ENCODE peak calls at places on chromosomes 3 and 15, in five cellular contexts. C is IMR-90, B is neuronal stem cell, Q is mesenchymal stem cell, Z is H9. I is an unnamed sample.

GRCh38 chr3:50666801-50667200 is 7.9 kb upstream of the DOCK3 start:
- DNase-seq in Z (no peak), C (peak; percentile 7), B (no peak), Q (no peak), I (no peak)

GRCh38 chr3:151468284-151468917 is 7.5 kb upstream of the IGSF10 start:
- DNase-seq in B (peak; percentile 57), Q (peak; percentile 69), Z (peak; percentile 65), C (peak; percentile 62), I (peak; percentile 83)

GRCh38 chr3:134325106-134325705 is 49.0 kb downstream of the AMOTL2 start:
- DNase-seq in Q (no peak), B (no peak), C (no peak), Z (peak; percentile 27), I (no peak)

GRCh38 chr3:4748127-4748526 is 231.1 kb upstream of the BHLHE40 start:
- DNase-seq in C (no peak), Z (no peak), B (no peak), Q (no peak), I (no peak)

GRCh38 chr3:94062513-94063404 is at the start of the genes DHFR2 and NSUN3:
- DNase-seq in Z (peak; percentile 96), B (peak; percentile 95), C (peak; percentile 98), Q (peak; percentile 99), I (peak; percentile 99)

GRCh38 chr15:36024066-36024465 is 478.1 kb upstream of the DPH6 start:
- DNase-seq in Z (no peak), C (peak; percentile 27), B (no peak), Q (peak; percentile 50), I (no peak)

GRCh38 chr3:174218011-174218410 is 641.1 kb upstream of the NAALADL2 start:
- DNase-seq in Z (no peak), Q (no peak), C (peak; percentile 25), B (no peak), I (no peak)

GRCh38 chr3:177465243-177465642 is 268.0 kb upstream of the TBL1XR1 start:
- DNase-seq in Z (no peak), B (no peak), C (no peak), Q (no peak), I (no peak)

GRCh38 chr3:49327485-49327884 is 12.4 kb downstream of the USP4 start:
- DNase-seq in Q (no peak), B (no peak), C (no peak), Z (no peak), I (peak; percentile 24)

GRCh38 chr3:124297062-124297980 is 305.4 kb upstream of the ROPN1 start:
- DNase-seq in C (no peak), B (no peak), Q (no peak), Z (no peak), I (no peak)

GRCh38 chr3:17500618-17501017 is 241.8 kb downstream of the TBC1D5 start:
- DNase-seq in Z (no peak), B (no peak), C (peak; percentile 36), Q (no peak), I (peak; percentile 18)

GRCh38 chr3:184174646-184175492 is at the start of gene AP2M1:
- DNase-seq in Z (peak; percentile 99), B (peak; percentile 98), C (peak; percentile 100), Q (peak; percentile 99), I (peak; percentile 100)

GRCh38 chr15:99106417-99107220 is 1.7 kb downstream of the SYNM start:
- DNase-seq in Q (peak; percentile 92), B (no peak), C (peak; percentile 98), Z (no peak), I (no peak)

GRCh38 chr3:41522620-41523019 is 323.3 kb downstream of the CTNNB1 start:
- DNase-seq in B (no peak), C (no peak), Q (no peak), Z (no peak), I (no peak)

GRCh38 chr3:142863010-142863787 is 25.7 kb downstream of the PCOLCE2 start:
- DNase-seq in C (no peak), B (no peak), Q (no peak), Z (peak; percentile 44), I (peak; percentile 44)

GRCh38 chr3:181687190-181687589 is 24.5 kb upstream of the SOX2 start:
- DNase-seq in Z (no peak), B (no peak), C (no peak), Q (no peak), I (no peak)

GRCh38 chr3:10798600-10799367 is 17.2 kb upstream of the SLC6A11 start:
- DNase-seq in Q (no peak), Z (no peak), C (no peak), B (no peak), I (no peak)

GRCh38 chr3:195083659-195084058 is 187.3 kb downstream of the XXYLT1 start:
- DNase-seq in Z (no peak), B (no peak), C (no peak), Q (no peak), I (no peak)

GRCh38 chr3:177071496-177072156 is 125.7 kb downstream of the TBL1XR1 start:
- DNase-seq in C (no peak), B (no peak), Z (no peak), Q (no peak), I (no peak)

GRCh38 chr3:185822221-185822956 is 2.5 kb downstream of the IGF2BP2 start:
- DNase-seq in C (peak; percentile 87), Z (no peak), Q (peak; percentile 83), B (no peak), I (no peak)

GRCh38 chr3:23490459-23490858 is 287.3 kb downstream of the UBE2E2 start:
- DNase-seq in Z (no peak), B (no peak), C (peak; percentile 83), Q (peak; percentile 79), I (no peak)

GRCh38 chr3:170780471-170780870 is 89.5 kb downstream of the RPL22L1 start:
- DNase-seq in Z (no peak), C (no peak), Q (no peak), B (no peak), I (no peak)

GRCh38 chr3:184785106-184785505 is 26.9 kb upstream of the VPS8 start:
- DNase-seq in C (no peak), B (no peak), Q (no peak), Z (no peak), I (no peak)

GRCh38 chr15:26665950-26666921 is 106.6 kb downstream of the GABRB3 start:
- DNase-seq in C (no peak), B (no peak), Q (no peak), Z (peak; percentile 79), I (peak; percentile 90)

GRCh38 chr3:121567649-121568048 is at the start of gene ARGFX:
- DNase-seq in C (no peak), Z (no peak), B (no peak), Q (no peak), I (no peak)

GRCh38 chr3:43522702-43523362 is 99.0 kb downstream of the ANO10 start:
- DNase-seq in B (no peak), Q (peak; percentile 26), Z (no peak), C (peak; percentile 73), I (no peak)

GRCh38 chr3:47874438-47874837 is 71.5 kb downstream of the DHX30 start:
- DNase-seq in Z (no peak), Q (no peak), B (no peak), C (no peak), I (no peak)

GRCh38 chr15:26631894-26632293 is 141.0 kb downstream of the GABRB3 start:
- DNase-seq in B (no peak), C (no peak), Z (no peak), Q (no peak), I (peak; percentile 78)

GRCh38 chr3:80733522-80734176 is 965.9 kb upstream of the ROBO1 start:
- DNase-seq in C (peak; percentile 46), Q (peak; percentile 41), Z (no peak), B (no peak), I (peak; percentile 31)

GRCh38 chr3:157786216-157786615 is 283.0 kb upstream of the VEPH1 start:
- DNase-seq in Z (no peak), C (peak; percentile 86), B (no peak), Q (no peak), I (no peak)

GRCh38 chr15:77544162-77544561 is 88.5 kb downstream of the LINGO1 start:
- DNase-seq in Q (no peak), Z (no peak), B (no peak), C (no peak), I (no peak)

GRCh38 chr15:77540346-77541060 is 92.2 kb downstream of the LINGO1 start:
- DNase-seq in C (no peak), B (no peak), Z (no peak), Q (no peak), I (no peak)

GRCh38 chr15:77543159-77543882 is 89.4 kb downstream of the LINGO1 start:
- DNase-seq in Z (peak; percentile 91), Q (peak; percentile 85), C (peak; percentile 78), B (peak; percentile 84), I (peak; percentile 91)

GRCh38 chr15:77541421-77542181 is 91.1 kb downstream of the LINGO1 start:
- DNase-seq in C (peak; percentile 22), Q (peak; percentile 26), Z (no peak), B (no peak), I (peak; percentile 60)

GRCh38 chr15:77542491-77543001 is 90.2 kb downstream of the LINGO1 start:
- DNase-seq in Z (no peak), Q (peak; percentile 16), C (peak; percentile 53), B (no peak), I (peak; percentile 53)
- H2BK15ac ChIP-seq in Z (no peak overlapping the region), Q (peak overlapping the region; percentile 73), C (peak overlapping the region; percentile 46), B (peak overlapping the region; percentile 95), I (no peak overlapping the region)

GRCh38 chr3:31732548-31732947 is 199.8 kb downstream of the STT3B start:
- DNase-seq in Q (no peak), B (no peak), Z (no peak), C (no peak), I (no peak)
- H2BK5ac ChIP-seq in Q (no peak overlapping the region), B (no peak overlapping the region), Z (no peak overlapping the region), C (no peak overlapping the region), I (no peak overlapping the region)

DNA sequence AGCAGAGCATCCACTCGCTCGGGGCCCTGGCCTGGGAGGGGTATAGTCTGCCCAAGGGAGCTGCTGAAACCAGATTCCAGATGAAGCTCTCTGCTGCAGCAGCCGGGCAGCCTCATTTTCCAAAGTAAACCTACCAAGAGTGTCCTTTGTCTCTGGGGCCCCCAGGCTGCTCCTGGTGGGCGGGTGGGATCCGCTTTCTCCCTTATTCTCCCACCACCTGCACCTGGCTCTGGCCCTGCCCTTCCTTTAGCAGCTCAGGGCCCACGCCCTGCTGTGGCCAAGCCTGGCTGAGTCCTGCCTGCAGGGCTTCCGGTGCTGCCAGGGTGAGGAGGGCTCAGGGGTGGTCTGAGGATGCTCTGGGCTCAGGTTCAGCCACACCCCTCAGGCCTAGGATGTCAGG is 13.0 kb downstream of the SCN5A start:
- DNase-seq in Q (no peak), Z (peak; percentile 45), B (no peak), C (no peak), I (no peak)
- H2BK15ac ChIP-seq in Q (no peak overlapping the region), Z (no peak overlapping the region), B (no peak overlapping the region), C (no peak overlapping the region), I (no peak overlapping the region)

DNA sequence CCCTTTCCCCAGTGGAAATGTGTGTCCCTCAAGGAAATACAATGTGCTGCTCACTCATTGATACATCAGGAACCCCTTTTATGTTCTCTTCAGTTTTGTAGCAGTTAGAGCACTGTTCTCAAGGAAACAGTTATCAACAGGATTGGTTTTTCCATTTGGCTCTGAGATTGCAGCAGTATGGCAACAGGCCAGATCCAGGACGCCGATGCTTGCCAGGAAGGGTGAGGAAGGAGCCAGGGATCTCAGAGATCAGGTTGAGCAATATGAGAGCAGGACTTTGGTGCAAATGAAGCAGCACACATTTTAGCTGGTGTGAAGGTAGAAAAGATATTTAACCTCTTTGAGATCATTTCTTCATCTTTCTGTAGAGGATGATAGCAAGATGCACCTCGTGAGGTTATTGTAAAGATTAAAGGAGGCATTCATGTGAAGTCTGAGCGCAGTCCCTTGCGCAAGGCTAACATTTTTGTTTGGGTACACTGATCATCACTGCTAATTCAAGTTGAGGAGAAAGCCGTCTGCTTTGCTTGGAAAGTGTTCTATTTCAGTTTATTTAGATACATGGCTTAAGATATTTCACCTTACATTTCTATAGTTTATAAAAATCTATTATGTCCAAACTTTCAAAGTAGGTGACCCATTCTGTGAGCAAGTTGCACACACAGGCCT is 68.5 kb downstream of the KCNH8 start:
- DNase-seq in B (no peak), Z (no peak), Q (no peak), C (no peak), I (no peak)
- H2BK5ac ChIP-seq in B (no peak overlapping the region), Z (no peak overlapping the region), Q (no peak overlapping the region), C (no peak overlapping the region), I (no peak overlapping the region)

GRCh38 chr3:9136746-9137434 is 112.6 kb downstream of the SRGAP3 start:
- DNase-seq in Z (no peak), B (no peak), Q (no peak), C (no peak), I (no peak)
- H2BK15ac ChIP-seq in Z (no peak overlapping the region), B (no peak overlapping the region), Q (no peak overlapping the region), C (no peak overlapping the region), I (no peak overlapping the region)